ENCODE peak calls at places on chromosomes 4 and X, in seven cellular contexts. One of them, this sample, is unnamed.

GRCh38 chrX:123665197-123665596 is 67.7 kb downstream of the THOC2 start:
- DNase-seq in neuronal stem cell: no peak
- DNase-seq in ovary: no peak
- DNase-seq in BE2C: no peak
- DNase-seq in CD8-positive, alpha-beta T cell: no peak
- DNase-seq in prostate gland: no peak
- DNase-seq in iPS DF 6.9: no peak
- DNase-seq in this sample: no peak

GRCh38 chrX:70231666-70232065 is 2.8 kb upstream of the AWAT1 start:
- DNase-seq in ovary: no peak
- DNase-seq in prostate gland: no peak
- DNase-seq in CD8-positive, alpha-beta T cell: no peak
- DNase-seq in BE2C: no peak
- DNase-seq in neuronal stem cell: no peak
- DNase-seq in iPS DF 6.9: no peak
- DNase-seq in this sample: no peak

GRCh38 chr4:3387943-3388348 is 53.8 kb upstream of the HGFAC start:
- DNase-seq in ovary: peak; percentile 70
- DNase-seq in BE2C: peak; percentile 39
- DNase-seq in prostate gland: peak; percentile 86
- DNase-seq in iPS DF 6.9: no peak
- DNase-seq in neuronal stem cell: no peak
- DNase-seq in CD8-positive, alpha-beta T cell: no peak
- DNase-seq in this sample: peak; percentile 74

GRCh38 chr4:147723316-147723715 is 8.6 kb upstream of the ARHGAP10 start:
- DNase-seq in ovary: peak; percentile 50
- DNase-seq in prostate gland: no peak
- DNase-seq in neuronal stem cell: no peak
- DNase-seq in iPS DF 6.9: no peak
- DNase-seq in CD8-positive, alpha-beta T cell: no peak
- DNase-seq in BE2C: no peak
- DNase-seq in this sample: no peak

GRCh38 chr4:74618659-74619058 is 173.7 kb downstream of the AREG start:
- DNase-seq in prostate gland: no peak
- DNase-seq in ovary: no peak
- DNase-seq in CD8-positive, alpha-beta T cell: no peak
- DNase-seq in BE2C: no peak
- DNase-seq in neuronal stem cell: no peak
- DNase-seq in iPS DF 6.9: no peak
- DNase-seq in this sample: no peak

GRCh38 chr4:10088135-10089010 is 28.2 kb downstream of the WDR1 start:
- DNase-seq in BE2C: no peak
- DNase-seq in neuronal stem cell: no peak
- DNase-seq in prostate gland: peak; percentile 31
- DNase-seq in iPS DF 6.9: no peak
- DNase-seq in ovary: no peak
- DNase-seq in CD8-positive, alpha-beta T cell: no peak
- DNase-seq in this sample: no peak

GRCh38 chrX:134717698-134718328 is 59.5 kb upstream of the PLAC1 start:
- DNase-seq in prostate gland: no peak
- DNase-seq in ovary: no peak
- DNase-seq in iPS DF 6.9: no peak
- DNase-seq in neuronal stem cell: no peak
- DNase-seq in BE2C: no peak
- DNase-seq in CD8-positive, alpha-beta T cell: no peak
- DNase-seq in this sample: no peak

GRCh38 chrX:56764153-56764974 is 35.3 kb downstream of the NBDY start:
- DNase-seq in prostate gland: peak; percentile 31
- DNase-seq in iPS DF 6.9: peak; percentile 16
- DNase-seq in neuronal stem cell: peak; percentile 54
- DNase-seq in BE2C: peak; percentile 54
- DNase-seq in CD8-positive, alpha-beta T cell: peak; percentile 82
- DNase-seq in ovary: peak; percentile 80
- DNase-seq in this sample: no peak

GRCh38 chr4:98546910-98547544 is 111.4 kb downstream of the TSPAN5 start:
- DNase-seq in prostate gland: peak; percentile 18
- DNase-seq in neuronal stem cell: no peak
- DNase-seq in CD8-positive, alpha-beta T cell: no peak
- DNase-seq in ovary: peak; percentile 74
- DNase-seq in BE2C: no peak
- DNase-seq in iPS DF 6.9: no peak
- DNase-seq in this sample: peak; percentile 33

GRCh38 chrX:105221374-105221773 is 880 bp upstream of the TEX13A start:
- DNase-seq in ovary: no peak
- DNase-seq in CD8-positive, alpha-beta T cell: no peak
- DNase-seq in neuronal stem cell: no peak
- DNase-seq in BE2C: no peak
- DNase-seq in iPS DF 6.9: no peak
- DNase-seq in prostate gland: no peak
- DNase-seq in this sample: no peak

GRCh38 chr4:101222156-101222845 is 125.0 kb downstream of the PPP3CA start:
- DNase-seq in iPS DF 6.9: no peak
- DNase-seq in neuronal stem cell: no peak
- DNase-seq in CD8-positive, alpha-beta T cell: no peak
- DNase-seq in ovary: no peak
- DNase-seq in prostate gland: no peak
- DNase-seq in BE2C: no peak
- DNase-seq in this sample: no peak

GRCh38 chr4:150987204-150987603 is 27.9 kb downstream of the LRBA start:
- DNase-seq in iPS DF 6.9: no peak
- DNase-seq in neuronal stem cell: no peak
- DNase-seq in CD8-positive, alpha-beta T cell: no peak
- DNase-seq in BE2C: no peak
- DNase-seq in prostate gland: no peak
- DNase-seq in ovary: no peak
- DNase-seq in this sample: no peak

GRCh38 chr4:152462715-152463114 is 73.2 kb downstream of the FBXW7 start:
- DNase-seq in CD8-positive, alpha-beta T cell: no peak
- DNase-seq in BE2C: no peak
- DNase-seq in neuronal stem cell: no peak
- DNase-seq in iPS DF 6.9: no peak
- DNase-seq in ovary: no peak
- DNase-seq in prostate gland: no peak
- DNase-seq in this sample: no peak

GRCh38 chr4:98298022-98298421 is 36.8 kb downstream of the RAP1GDS1 start:
- DNase-seq in iPS DF 6.9: no peak
- DNase-seq in neuronal stem cell: no peak
- DNase-seq in CD8-positive, alpha-beta T cell: no peak
- DNase-seq in BE2C: no peak
- DNase-seq in ovary: no peak
- DNase-seq in prostate gland: no peak
- DNase-seq in this sample: no peak

GRCh38 chr4:67820903-67821302 is 62.9 kb downstream of the TMPRSS11D start:
- DNase-seq in BE2C: no peak
- DNase-seq in ovary: no peak
- DNase-seq in prostate gland: no peak
- DNase-seq in neuronal stem cell: no peak
- DNase-seq in CD8-positive, alpha-beta T cell: no peak
- DNase-seq in iPS DF 6.9: no peak
- DNase-seq in this sample: no peak

GRCh38 chr4:143215873-143216272 is 31.2 kb downstream of the USP38 start:
- DNase-seq in CD8-positive, alpha-beta T cell: no peak
- DNase-seq in neuronal stem cell: no peak
- DNase-seq in iPS DF 6.9: no peak
- DNase-seq in BE2C: no peak
- DNase-seq in ovary: no peak
- DNase-seq in prostate gland: no peak
- DNase-seq in this sample: no peak

GRCh38 chrX:106730385-106730784 is 3.9 kb downstream of the RNF128 start:
- DNase-seq in prostate gland: no peak
- DNase-seq in BE2C: no peak
- DNase-seq in ovary: no peak
- DNase-seq in iPS DF 6.9: no peak
- DNase-seq in CD8-positive, alpha-beta T cell: no peak
- DNase-seq in neuronal stem cell: no peak
- DNase-seq in this sample: no peak
- H3K4me3 ChIP-seq in prostate gland: no peak overlapping the region
- H3K4me3 ChIP-seq in BE2C: no peak overlapping the region
- H3K4me3 ChIP-seq in ovary: no peak overlapping the region
- H3K4me3 ChIP-seq in iPS DF 6.9: no peak overlapping the region
- H3K4me3 ChIP-seq in CD8-positive, alpha-beta T cell: no peak overlapping the region
- H3K4me3 ChIP-seq in neuronal stem cell: no peak overlapping the region
- H3K4me3 ChIP-seq in this sample: no peak overlapping the region

GRCh38 chr4:157221895-157222763 is 1.6 kb downstream of the GRIA2 start:
- DNase-seq in neuronal stem cell: peak; percentile 62
- DNase-seq in CD8-positive, alpha-beta T cell: no peak
- DNase-seq in ovary: no peak
- DNase-seq in BE2C: peak; percentile 51
- DNase-seq in iPS DF 6.9: no peak
- DNase-seq in prostate gland: no peak
- DNase-seq in this sample: peak; percentile 58
- H3K27me3 ChIP-seq in neuronal stem cell: peaks cover 36% of the 10 kb centered on the region
- H3K27me3 ChIP-seq in CD8-positive, alpha-beta T cell: peaks cover 6% of the 10 kb centered on the region
- H3K27me3 ChIP-seq in ovary: no peaks in the 10 kb centered on the region
- H3K27me3 ChIP-seq in BE2C: peaks cover 56% of the 10 kb centered on the region
- H3K27me3 ChIP-seq in iPS DF 6.9: peaks cover 30% of the 10 kb centered on the region
- H3K27me3 ChIP-seq in prostate gland: peaks cover 14% of the 10 kb centered on the region
- H3K27me3 ChIP-seq in this sample: no peaks in the 10 kb centered on the region

DNA sequence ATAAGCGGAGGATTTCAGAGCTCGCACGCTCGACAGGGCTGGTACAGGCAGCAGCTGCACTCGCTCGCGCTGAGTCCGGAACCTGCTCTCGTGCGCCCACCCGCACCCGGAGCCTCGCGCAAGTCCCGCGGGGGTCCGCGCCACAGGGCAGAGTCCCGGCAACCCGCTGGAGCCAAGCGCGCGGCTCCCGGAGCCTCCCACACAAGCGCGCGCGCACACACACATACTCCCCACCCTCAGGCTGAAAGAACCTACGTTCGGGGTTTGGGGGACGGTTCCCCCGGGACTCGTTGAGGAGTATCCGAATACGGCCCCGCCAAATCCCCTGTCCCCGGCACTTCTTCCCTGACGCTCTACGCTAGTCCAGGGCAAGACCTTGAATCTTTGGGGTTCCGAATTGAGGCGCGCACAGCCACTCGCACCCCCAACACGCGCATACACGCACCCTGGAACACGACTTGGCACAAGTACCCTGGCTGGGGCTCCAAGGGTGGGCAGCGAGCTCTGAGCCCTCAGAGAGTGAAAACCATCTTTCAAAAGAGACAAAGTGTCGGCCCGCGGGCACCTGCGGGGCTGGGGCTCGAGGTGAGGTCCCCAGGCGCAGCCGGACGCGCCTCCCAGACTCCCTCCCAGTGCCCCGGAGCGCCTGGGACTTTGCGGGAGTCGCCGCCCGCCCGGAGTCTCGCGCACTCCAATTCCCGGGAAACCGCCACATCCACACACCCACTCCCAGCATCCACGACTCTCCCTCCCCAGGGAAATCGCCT is 942 bp downstream of the ANOS1 start:
- DNase-seq in BE2C: no peak
- DNase-seq in neuronal stem cell: no peak
- DNase-seq in iPS DF 6.9: no peak
- DNase-seq in prostate gland: peak; percentile 4
- DNase-seq in ovary: no peak
- DNase-seq in CD8-positive, alpha-beta T cell: no peak
- DNase-seq in this sample: no peak
- H3K4me3 ChIP-seq in BE2C: no peak overlapping the region
- H3K4me3 ChIP-seq in neuronal stem cell: peak overlapping the region; percentile 96
- H3K4me3 ChIP-seq in iPS DF 6.9: peak overlapping the region; percentile 90
- H3K4me3 ChIP-seq in prostate gland: peak overlapping the region; percentile 37
- H3K4me3 ChIP-seq in ovary: peak overlapping the region; percentile 8
- H3K4me3 ChIP-seq in CD8-positive, alpha-beta T cell: no peak overlapping the region
- H3K4me3 ChIP-seq in this sample: peak overlapping the region; percentile 43

GRCh38 chrX:97860206-97860605 is 976.5 kb downstream of the RPA4 start:
- DNase-seq in neuronal stem cell: peak; percentile 0
- DNase-seq in ovary: no peak
- DNase-seq in BE2C: no peak
- DNase-seq in prostate gland: no peak
- DNase-seq in CD8-positive, alpha-beta T cell: no peak
- DNase-seq in iPS DF 6.9: no peak
- DNase-seq in this sample: no peak
- H3K27me3 ChIP-seq in neuronal stem cell: no peaks in the 10 kb centered on the region
- H3K27me3 ChIP-seq in ovary: no peaks in the 10 kb centered on the region
- H3K27me3 ChIP-seq in BE2C: no peaks in the 10 kb centered on the region
- H3K27me3 ChIP-seq in prostate gland: no peaks in the 10 kb centered on the region
- H3K27me3 ChIP-seq in CD8-positive, alpha-beta T cell: no peaks in the 10 kb centered on the region
- H3K27me3 ChIP-seq in iPS DF 6.9: no peaks in the 10 kb centered on the region
- H3K27me3 ChIP-seq in this sample: no peaks in the 10 kb centered on the region

DNA sequence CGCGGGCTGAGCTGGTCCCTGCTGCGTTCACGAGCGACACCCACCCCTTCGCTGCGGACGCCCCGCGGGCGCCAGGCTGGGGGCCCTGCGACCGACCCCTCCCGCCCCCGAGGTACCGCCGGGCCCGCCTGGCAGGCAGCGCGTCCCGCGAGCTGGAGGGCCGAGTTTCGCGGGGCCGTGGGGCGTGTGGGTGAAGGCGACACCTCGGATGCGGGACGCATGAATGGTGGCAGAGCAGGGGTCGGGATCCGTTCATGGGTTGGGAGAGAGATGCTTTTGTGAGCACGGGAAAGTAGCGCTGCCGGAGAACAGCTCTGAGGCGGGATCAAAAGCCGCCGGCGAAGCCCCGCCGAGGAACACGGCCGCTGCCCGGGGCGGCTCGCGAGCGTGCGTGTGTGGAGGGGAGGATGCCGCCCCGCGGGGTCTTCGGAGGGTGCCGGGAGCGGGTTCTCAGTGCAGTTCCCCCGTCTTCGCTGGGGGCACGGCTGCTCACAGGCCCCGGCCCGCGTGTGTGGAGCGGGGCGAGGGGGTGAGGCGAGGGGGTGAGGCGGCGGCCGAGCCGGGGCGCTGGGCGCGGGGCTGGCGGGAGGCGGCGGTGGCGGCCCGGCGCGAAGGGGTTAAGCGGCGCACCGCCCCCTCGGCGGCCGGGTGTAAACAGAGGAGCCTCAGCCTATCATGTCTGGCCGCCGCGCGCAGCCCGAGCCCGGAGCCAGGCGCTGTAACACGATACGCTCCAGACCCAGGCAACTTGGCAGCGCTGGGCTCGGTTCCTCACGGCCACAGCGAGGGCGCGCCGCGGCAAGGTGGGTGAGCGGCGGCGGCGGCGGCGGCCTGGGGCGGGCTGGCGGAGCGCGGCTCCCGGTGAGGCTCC is 205.3 kb downstream of the TENM3 start:
- DNase-seq in BE2C: peak; percentile 96
- DNase-seq in iPS DF 6.9: peak; percentile 84
- DNase-seq in ovary: peak; percentile 93
- DNase-seq in CD8-positive, alpha-beta T cell: peak; percentile 24
- DNase-seq in neuronal stem cell: peak; percentile 90
- DNase-seq in prostate gland: peak; percentile 91
- DNase-seq in this sample: peak; percentile 87
- H3K4me3 ChIP-seq in BE2C: peak overlapping the region; percentile 77
- H3K4me3 ChIP-seq in iPS DF 6.9: peak overlapping the region; percentile 92
- H3K4me3 ChIP-seq in ovary: peak overlapping the region; percentile 62
- H3K4me3 ChIP-seq in CD8-positive, alpha-beta T cell: no peak overlapping the region
- H3K4me3 ChIP-seq in neuronal stem cell: peak overlapping the region; percentile 92
- H3K4me3 ChIP-seq in prostate gland: peak overlapping the region; percentile 64
- H3K4me3 ChIP-seq in this sample: peak overlapping the region; percentile 70

This sample was measured in breast epithelium.